ENCODE peak calls at places on chromosomes 4 and X, in four cellular contexts. E, C, U and Z are unnamed samples.

GRCh38 chrX:2327423-2327822 is 173.4 kb downstream of the DHRSX start:
- DNase-seq in E (no peak), C (no peak), U (no peak), Z (no peak)

GRCh38 chr4:8580321-8581093 is at the start of gene GPR78:
- DNase-seq in E (peak; percentile 24), C (peak; percentile 65), U (no peak), Z (no peak)

GRCh38 chr4:1731180-1731579 is 9.9 kb downstream of the TACC3 start:
- DNase-seq in E (no peak), C (no peak), U (no peak), Z (no peak)

GRCh38 chr4:130814896-130815295 is 1718.9 kb downstream of the C4orf33 start:
- DNase-seq in E (no peak), C (no peak), U (no peak), Z (no peak)

GRCh38 chr4:141346144-141346543 is 125.4 kb downstream of the ZNF330 start:
- DNase-seq in E (no peak), C (peak; percentile 48), U (no peak), Z (no peak)

GRCh38 chrX:44978976-44979375 is 106.0 kb downstream of the KDM6A start:
- DNase-seq in E (no peak), C (no peak), U (no peak), Z (no peak)

GRCh38 chrX:19990225-19990518 is 689 bp downstream of the BCLAF3 start:
- DNase-seq in E (no peak), C (peak; percentile 40), U (no peak), Z (no peak)

GRCh38 chr4:86957214-86957613 is 22.4 kb downstream of the AFF1 start:
- DNase-seq in E (no peak), C (peak; percentile 39), U (no peak), Z (no peak)

GRCh38 chr4:174036563-174036962 is 246.9 kb downstream of the FBXO8 start:
- DNase-seq in E (no peak), C (no peak), U (no peak), Z (no peak)

GRCh38 chr4:119570401-119570800 is 58.2 kb downstream of the PDE5A start:
- DNase-seq in E (no peak), C (no peak), U (no peak), Z (no peak)

GRCh38 chrX:72003811-72004750 is 93.4 kb downstream of the NHSL2 start:
- DNase-seq in E (no peak), C (peak; percentile 27), U (peak; percentile 66), Z (no peak)

GRCh38 chr4:148030486-148030885 is 298.6 kb downstream of the ARHGAP10 start:
- DNase-seq in E (no peak), C (no peak), U (no peak), Z (no peak)

GRCh38 chrX:150525061-150525919 is 43.1 kb upstream of the MTM1 start:
- DNase-seq in E (no peak), C (no peak), U (no peak), Z (no peak)

GRCh38 chr4:81913427-81913878 is 441.7 kb upstream of the RASGEF1B start:
- DNase-seq in E (peak; percentile 51), C (peak; percentile 62), U (no peak), Z (peak; percentile 19)

GRCh38 chr4:153234923-153235322 is 30.7 kb downstream of the TRIM2 start:
- DNase-seq in E (no peak), C (no peak), U (no peak), Z (no peak)

GRCh38 chr4:85901500-85901899 is 426.6 kb downstream of the ARHGAP24 start:
- DNase-seq in E (no peak), C (no peak), U (no peak), Z (no peak)

GRCh38 chr4:38902695-38903094 is 35.1 kb downstream of the FAM114A1 start:
- DNase-seq in E (no peak), C (peak; percentile 59), U (no peak), Z (peak; percentile 3)

GRCh38 chrX:136961594-136962135 is 72.1 kb downstream of the GPR101 start:
- DNase-seq in E (no peak), C (peak; percentile 7), U (no peak), Z (no peak)

GRCh38 chr4:74318270-74318669 is 10.0 kb downstream of the EPGN start:
- DNase-seq in E (no peak), C (no peak), U (no peak), Z (no peak)

GRCh38 chr4:76641351-76641750 is 206.3 kb downstream of the SHROOM3 start:
- DNase-seq in E (no peak), C (no peak), U (no peak), Z (no peak)

GRCh38 chr4:11427201-11427996 is 1.3 kb downstream of the HS3ST1 start:
- DNase-seq in E (no peak), C (no peak), U (no peak), Z (no peak)

GRCh38 chrX:17679820-17680219 is 57.5 kb upstream of the SCML1 start:
- DNase-seq in E (peak; percentile 29), C (no peak), U (no peak), Z (no peak)

GRCh38 chr4:121034010-121034409 is 38.3 kb downstream of the NDNF start:
- DNase-seq in E (no peak), C (no peak), U (no peak), Z (no peak)

GRCh38 chrX:49792376-49792775 is 36.7 kb upstream of the PAGE4 start:
- DNase-seq in E (no peak), C (no peak), U (no peak), Z (no peak)

GRCh38 chr4:8897768-8898167 is 26.1 kb upstream of the HMX1 start:
- DNase-seq in E (no peak), C (no peak), U (no peak), Z (no peak)

GRCh38 chr4:184937030-184937710 is 81.1 kb upstream of the HELT start:
- DNase-seq in E (no peak), C (no peak), U (no peak), Z (no peak)

DNA sequence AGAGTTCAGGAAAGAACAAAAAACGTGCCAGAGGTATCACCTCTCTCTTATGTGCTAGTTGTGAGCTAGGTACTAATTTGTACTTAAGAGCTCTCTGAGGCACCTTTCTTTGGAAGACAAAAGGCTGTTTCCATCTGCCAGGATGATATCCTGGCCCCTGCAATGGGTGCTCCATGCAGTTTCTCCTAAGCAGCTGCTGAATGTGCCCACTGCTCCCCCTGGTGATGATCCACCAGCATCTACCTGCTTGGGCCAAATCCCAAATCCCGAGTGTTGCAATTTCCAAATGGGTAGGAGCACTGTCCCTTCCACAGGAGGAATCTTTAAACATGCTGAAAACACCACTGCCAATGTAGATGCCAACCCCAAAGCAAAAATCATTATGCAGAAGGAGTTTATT is 69.4 kb upstream of the C4orf50 start:
- DNase-seq in E (no peak), C (peak; percentile 32), U (no peak), Z (no peak)
- H3K4me3 ChIP-seq in E (no peak overlapping the region), C (no peak overlapping the region), U (no peak overlapping the region), Z (no peak overlapping the region)

DNA sequence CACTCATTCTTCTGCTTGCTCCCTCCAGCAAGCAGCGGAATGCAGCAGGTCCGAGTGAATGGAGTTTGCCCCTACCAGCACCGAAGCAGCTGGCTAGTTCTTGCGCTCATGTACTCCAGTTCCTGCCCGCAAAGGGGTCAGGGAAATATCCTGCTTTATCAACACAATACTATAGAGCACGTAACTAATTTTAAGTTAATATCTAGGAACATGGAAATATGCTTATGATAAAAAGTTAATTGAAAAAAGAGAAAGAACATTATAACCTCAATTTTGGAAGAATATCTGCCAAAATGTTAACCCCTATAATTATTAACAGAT is 195.6 kb downstream of the SNCA start:
- DNase-seq in E (no peak), C (no peak), U (no peak), Z (no peak)
- H3K4me3 ChIP-seq in E (peak overlapping the region; percentile 12), C (no peak overlapping the region), U (no peak overlapping the region), Z (no peak overlapping the region)

DNA sequence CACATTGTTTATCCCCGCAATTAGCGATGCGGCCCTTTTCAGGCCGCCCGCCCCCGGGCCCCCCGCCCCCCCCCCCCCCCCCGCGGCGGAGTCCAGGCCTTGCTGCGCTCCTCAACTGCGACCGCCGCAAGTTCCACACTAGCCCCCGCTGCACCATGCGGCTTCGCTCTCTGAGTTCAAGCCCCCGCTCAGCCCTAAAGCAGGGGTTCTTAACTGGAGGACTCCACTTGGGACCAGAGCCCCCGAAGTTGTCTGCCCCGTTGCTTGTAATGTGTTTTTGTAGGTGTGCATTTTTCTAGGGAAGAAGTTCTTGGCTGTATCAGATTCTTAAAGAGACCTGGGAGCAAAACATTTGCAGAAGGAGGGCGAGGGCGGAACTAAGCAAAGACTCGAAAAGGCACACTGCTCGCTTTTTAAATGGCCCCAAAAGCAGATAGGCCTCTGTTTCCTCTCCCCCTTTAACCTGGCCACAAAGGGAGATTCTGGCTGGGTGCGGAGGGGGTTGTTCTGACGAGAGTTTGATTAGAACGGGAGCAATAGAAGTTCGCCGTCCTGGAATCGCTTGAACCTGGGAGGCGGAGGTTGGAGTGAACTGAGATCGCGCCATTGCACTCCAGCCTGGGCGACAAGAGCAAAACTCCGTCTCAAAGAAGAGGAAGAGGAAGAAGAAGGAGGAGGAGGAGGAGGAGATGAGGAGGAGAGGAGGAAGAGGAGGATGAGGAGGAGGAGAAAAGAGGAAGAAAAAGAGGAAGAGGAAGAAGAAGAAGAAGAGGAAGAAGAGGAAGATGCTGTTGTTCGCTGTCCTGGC is 2.3 kb upstream of the MSX1 start:
- DNase-seq in E (no peak), C (no peak), U (no peak), Z (no peak)
- H3K4me3 ChIP-seq in E (peak overlapping the region; percentile 30), C (no peak overlapping the region), U (no peak overlapping the region), Z (no peak overlapping the region)

GRCh38 chr4:139691-140090 is 15.4 kb downstream of the ZNF718 start:
- DNase-seq in E (no peak), C (no peak), U (no peak), Z (no peak)
- H3K4me3 ChIP-seq in E (no peak overlapping the region), C (no peak overlapping the region), U (no peak overlapping the region), Z (no peak overlapping the region)

GRCh38 chr4:53924333-53925049 is 139.9 kb downstream of the CHIC2 start:
- DNase-seq in E (no peak), C (no peak), U (no peak), Z (no peak)

GRCh38 chr4:53921856-53922255 is 142.5 kb downstream of the CHIC2 start:
- DNase-seq in E (no peak), C (no peak), U (no peak), Z (no peak)

GRCh38 chr4:53928825-53929224 is 135.6 kb downstream of the CHIC2 start:
- DNase-seq in E (no peak), C (peak; percentile 62), U (no peak), Z (no peak)

GRCh38 chr4:53923921-53924320 is 140.5 kb downstream of the CHIC2 start:
- DNase-seq in E (no peak), C (no peak), U (no peak), Z (no peak)

GRCh38 chr4:53925050-53925605 is 139.3 kb downstream of the CHIC2 start:
- DNase-seq in E (no peak), C (no peak), U (no peak), Z (no peak)
- H3K4me3 ChIP-seq in E (no peak overlapping the region), C (no peak overlapping the region), U (no peak overlapping the region), Z (no peak overlapping the region)

DNA sequence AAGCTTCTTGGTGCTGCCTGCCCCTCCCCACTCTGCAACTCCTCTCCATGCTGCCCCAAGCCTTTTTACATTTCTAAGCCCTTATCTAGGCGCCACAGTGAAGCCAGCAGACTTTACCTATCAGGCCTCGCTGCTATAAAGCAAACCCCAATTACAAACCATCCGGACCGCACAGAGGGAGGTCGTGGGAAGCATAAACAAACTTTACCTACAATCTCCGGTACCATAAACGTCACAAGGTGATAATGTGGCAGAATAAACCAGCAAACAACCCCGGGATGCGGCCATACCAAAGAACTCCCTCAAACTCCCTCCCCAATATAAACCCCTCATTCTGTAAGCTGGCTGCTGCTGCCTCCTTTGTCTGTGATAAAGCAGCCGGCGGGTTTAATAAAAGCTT is 54.0 kb upstream of the ZCCHC13 start:
- DNase-seq in E (no peak), C (no peak), U (no peak), Z (no peak)
- H3K4me3 ChIP-seq in E (no peak overlapping the region), C (no peak overlapping the region), U (no peak overlapping the region), Z (no peak overlapping the region)